ENCODE peak calls at places on chromosomes 16 and 17, in four cellular contexts. O is transverse colon, S is astrocyte, K is heart left ventricle. C is an unnamed sample. For H3K4me1, the result is how much of the 10 kb centered on the place peaks cover.

GRCh38 chr16:75222271-75222783 is 3.5 kb downstream of the CTRB1 start:
- DNase-seq in O (no peak), S (no peak), K (no peak), C (no peak)

GRCh38 chr17:35931794-35932419 is 1.3 kb upstream of the RDM1 start:
- DNase-seq in O (no peak), S (peak), K (no peak), C (no peak)

GRCh38 chr16:55294129-55294528 is 29.9 kb upstream of the IRX6 start:
- DNase-seq in O (no peak), S (no peak), K (no peak), C (no peak)

GRCh38 chr17:82402865-82403264 is 15.3 kb upstream of the HEXD start:
- DNase-seq in O (no peak), S (no peak), K (peak), C (no peak)

GRCh38 chr17:56629450-56630187 is 36.1 kb downstream of the NOG start:
- DNase-seq in O (no peak), S (no peak), K (no peak), C (no peak)

GRCh38 chr17:55238931-55239297 is 25.8 kb upstream of the HLF start:
- DNase-seq in O (no peak), S (no peak), K (no peak), C (no peak)

GRCh38 chr17:5740937-5741336 is 156.6 kb upstream of the NLRP1 start:
- DNase-seq in O (no peak), S (no peak), K (no peak), C (no peak)

GRCh38 chr16:59067207-59067606 is 333.1 kb upstream of the GOT2 start:
- DNase-seq in O (peak), S (no peak), K (no peak), C (no peak)

GRCh38 chr17:73203788-73204479 is 11.1 kb downstream of the COG1 start:
- DNase-seq in O (no peak), S (no peak), K (no peak), C (no peak)

GRCh38 chr17:65535777-65536572 is 25.5 kb downstream of the AXIN2 start:
- DNase-seq in O (no peak), S (no peak), K (no peak), C (no peak)

GRCh38 chr16:4537376-4538066 is 1.1 kb downstream of the CDIP1 start:
- DNase-seq in O (no peak), S (no peak), K (peak), C (peak)

GRCh38 chr16:84756830-84757229 is 57.0 kb downstream of the USP10 start:
- DNase-seq in O (no peak), S (no peak), K (no peak), C (no peak)

GRCh38 chr17:8975091-8975707 is 9.7 kb upstream of the PIK3R5 start:
- DNase-seq in O (no peak), S (no peak), K (no peak), C (no peak)

GRCh38 chr16:2963611-2964415 is at the start of gene KREMEN2:
- DNase-seq in O (peak), S (no peak), K (no peak), C (no peak)

GRCh38 chr16:84555418-84556196 is 51.1 kb upstream of the MEAK7 start:
- DNase-seq in O (no peak), S (no peak), K (no peak), C (no peak)

GRCh38 chr16:75074920-75075687 is 41.5 kb downstream of the LDHD start:
- DNase-seq in O (peak), S (no peak), K (no peak), C (no peak)

GRCh38 chr17:54982399-54982798 is 13.8 kb downstream of the STXBP4 start:
- DNase-seq in O (no peak), S (peak), K (no peak), C (peak)

GRCh38 chr17:40471856-40472732 is 28.8 kb downstream of the IGFBP4 start:
- DNase-seq in O (no peak), S (peak), K (no peak), C (no peak)

GRCh38 chr16:84449156-84450140 is 55.0 kb downstream of the MEAK7 start:
- DNase-seq in O (peak), S (no peak), K (no peak), C (no peak)

GRCh38 chr16:46691720-46692119 is 2.3 kb downstream of the ORC6 start:
- DNase-seq in O (no peak), S (no peak), K (no peak), C (no peak)

GRCh38 chr16:27204232-27204915 is 1.0 kb downstream of the KDM8 start:
- DNase-seq in O (no peak), S (no peak), K (no peak), C (no peak)

GRCh38 chr16:81623365-81624102 is 155.6 kb upstream of the PLCG2 start:
- DNase-seq in O (peak), S (no peak), K (no peak), C (no peak)

GRCh38 chr17:17144916-17145665 is 61.0 kb downstream of the PLD6 start:
- DNase-seq in O (no peak), S (no peak), K (no peak), C (no peak)

GRCh38 chr17:79654960-79655382 is 44.1 kb upstream of the RBFOX3 start:
- DNase-seq in O (no peak), S (no peak), K (no peak), C (peak)

GRCh38 chr17:263773-264172 is 82.3 kb upstream of the DOC2B start:
- DNase-seq in O (no peak), S (no peak), K (no peak), C (peak)

GRCh38 chr16:53992057-53992378 is 288.1 kb downstream of the FTO start:
- DNase-seq in O (no peak), S (no peak), K (no peak), C (no peak)

GRCh38 chr16:46743232-46743719 is 4.9 kb downstream of the MYLK3 start:
- DNase-seq in O (no peak), S (peak), K (peak), C (peak)

GRCh38 chr16:19696312-19696711 is 21.7 kb downstream of the KNOP1 start:
- DNase-seq in O (peak), S (peak), K (peak), C (peak)

GRCh38 chr17:28706471-28707338 is 5.0 kb downstream of the PROCA1 start:
- DNase-seq in O (no peak), S (no peak), K (no peak), C (no peak)

GRCh38 chr16:55325458-55326109 is 1.6 kb downstream of the IRX6 start:
- DNase-seq in O (no peak), S (no peak), K (no peak), C (no peak)

GRCh38 chr17:78343433-78344201 is 16.3 kb downstream of the SOCS3 start:
- DNase-seq in O (peak), S (no peak), K (no peak), C (no peak)

DNA sequence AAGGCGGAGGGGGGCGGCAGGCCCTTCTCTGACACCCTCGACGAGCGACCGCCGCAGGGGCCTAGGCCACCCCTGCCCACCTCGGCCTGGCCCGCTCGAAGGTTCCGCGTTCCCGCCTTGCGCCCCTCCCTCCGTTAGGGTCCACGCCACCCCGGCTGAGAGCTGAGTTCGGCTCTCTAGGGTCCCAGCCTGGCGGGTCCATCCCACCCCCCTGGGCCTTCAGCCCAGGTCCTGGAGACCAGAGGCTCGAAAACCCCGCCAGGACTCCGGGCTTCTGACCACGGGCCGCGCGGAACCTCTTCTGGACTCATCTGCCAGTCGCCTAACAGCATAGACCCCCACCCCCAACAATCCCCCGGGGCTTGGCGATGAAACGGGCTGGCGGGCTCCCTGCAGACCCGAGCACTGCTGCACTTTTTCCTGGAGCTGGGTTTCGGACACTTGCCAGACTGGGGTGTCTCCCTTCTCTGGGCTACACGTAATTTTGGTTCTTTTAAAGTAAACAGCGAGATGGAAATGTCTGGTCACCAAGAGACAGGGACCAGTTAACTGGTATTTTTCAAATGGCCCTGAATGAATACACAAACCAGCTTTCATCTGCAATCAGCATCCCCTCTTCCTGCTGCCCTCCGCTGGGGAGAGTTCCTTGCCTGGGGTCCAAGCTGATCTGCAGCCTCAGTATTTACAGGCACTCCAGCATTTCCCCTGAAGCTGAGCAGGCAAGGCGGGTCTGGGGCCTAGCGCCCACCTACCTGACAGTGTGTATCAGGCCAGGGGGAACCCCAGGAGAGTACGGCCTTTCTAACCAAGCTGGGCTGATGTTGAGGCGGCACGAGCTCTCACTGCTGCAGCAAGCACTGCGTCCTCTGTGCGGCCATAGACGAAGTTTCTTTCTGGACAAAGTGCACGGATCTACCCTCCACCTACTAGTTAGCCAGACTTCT is 597 bp upstream of the TRIM65 start:
- DNase-seq in O (peak), S (no peak), K (no peak), C (no peak)
- H3K4me1 ChIP-seq in O (under half), S (under half), K (under half), C (under half)

DNA sequence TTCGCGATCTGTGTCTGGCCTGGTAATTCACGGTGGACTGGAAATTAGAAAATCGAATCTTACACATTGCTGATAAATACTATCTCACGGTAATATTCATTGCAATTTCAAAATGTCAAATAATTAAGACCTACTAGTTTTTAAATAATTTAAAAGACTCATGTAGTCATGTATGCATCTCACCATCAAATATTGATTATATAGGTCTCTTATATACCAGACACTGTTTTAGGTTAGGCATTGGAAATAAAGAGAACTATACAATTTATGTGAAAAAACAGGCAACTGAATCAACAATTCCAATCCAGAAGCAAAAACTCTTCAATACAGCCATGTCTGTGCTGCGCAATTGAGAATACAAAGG is 7.5 kb upstream of the PIRT start:
- DNase-seq in O (no peak), S (no peak), K (no peak), C (no peak)
- H3K4me3 ChIP-seq in O (peak), S (no peak), K (no peak), C (peak)

GRCh38 chr17:59762022-59762825 is 54.8 kb downstream of the VMP1 start:
- DNase-seq in O (no peak), S (peak), K (no peak), C (no peak)

GRCh38 chr17:59762826-59763374 is 55.4 kb downstream of the VMP1 start:
- DNase-seq in O (no peak), S (no peak), K (no peak), C (no peak)

GRCh38 chr17:59763861-59764260 is 56.4 kb downstream of the VMP1 start:
- DNase-seq in O (no peak), S (peak), K (no peak), C (no peak)

GRCh38 chr17:59765038-59765437 is 57.6 kb downstream of the VMP1 start:
- DNase-seq in O (no peak), S (no peak), K (no peak), C (no peak)

GRCh38 chr17:59764292-59764741 is 56.9 kb downstream of the VMP1 start:
- DNase-seq in O (no peak), S (peak), K (no peak), C (no peak)
- H3K4me1 ChIP-seq in O (under half), S (under half), K (under half), C (under half)

GRCh38 chr17:27477971-27478684 is 21.9 kb downstream of the KSR1 start:
- DNase-seq in O (no peak), S (no peak), K (no peak), C (no peak)
- H3K4me3 ChIP-seq in O (no peak), S (no peak), K (no peak), C (no peak)

GRCh38 chr16:15676506-15676905 is 26.5 kb downstream of the NDE1 start:
- DNase-seq in O (no peak), S (no peak), K (no peak), C (no peak)
- H3K4me1 ChIP-seq in O (under half), S (under half), K (under half), C (under half)

GRCh38 chr16:66886346-66886745 is 6.0 kb downstream of the PDP2 start:
- DNase-seq in O (no peak), S (no peak), K (no peak), C (no peak)
- H3K4me3 ChIP-seq in O (no peak), S (no peak), K (no peak), C (no peak)